ENCODE peak calls at places on chromosomes 13 and 19, in eight cellular contexts. M, B, E, C, Y, S, Q and P are unnamed samples. For H3K27me3, the result is how much of the 10 kb centered on the place peaks cover.

GRCh38 chr13:35470671-35471465 is 5.6 kb downstream of the MAB21L1 start:
- DNase-seq in S (no peak), E (no peak), M (no peak), Y (peak), B (peak), C (peak), Q (peak), P (no peak)

GRCh38 chr19:16261584-16262370 is 62.8 kb upstream of the KLF2 start:
- DNase-seq in C (no peak), Q (no peak), S (no peak), E (no peak), M (no peak), B (no peak), Y (no peak), P (no peak)

GRCh38 chr19:31308781-31309180 is 40.5 kb downstream of the TSHZ3 start:
- DNase-seq in S (peak), C (no peak), B (no peak), Q (no peak), M (no peak), E (no peak), Y (no peak), P (no peak)

GRCh38 chr13:31850041-31850440 is 110.7 kb downstream of the RXFP2 start:
- DNase-seq in B (no peak), C (no peak), Y (no peak), Q (no peak), S (no peak), M (no peak), E (no peak), P (no peak)

GRCh38 chr13:60226507-60226906 is 62.8 kb upstream of the DIAPH3 start:
- DNase-seq in M (no peak), E (no peak), B (no peak), C (no peak), S (no peak), Q (peak), Y (no peak), P (no peak)

GRCh38 chr13:24502567-24503375 is 9.8 kb downstream of the PARP4 start:
- DNase-seq in Q (peak), E (no peak), B (no peak), Y (no peak), M (no peak), C (peak), S (no peak), P (no peak)

GRCh38 chr13:97125810-97126738 is 96.1 kb upstream of the MBNL2 start:
- DNase-seq in B (no peak), Y (no peak), M (no peak), C (peak), S (no peak), E (no peak), Q (no peak), P (no peak)

GRCh38 chr19:55643003-55643732 is at the start of gene ZNF581:
- DNase-seq in Y (peak), Q (peak), C (peak), E (no peak), B (peak), S (peak), M (peak), P (peak)

GRCh38 chr13:59360108-59360507 is 803.6 kb downstream of the DIAPH3 start:
- DNase-seq in S (no peak), Q (peak), M (no peak), C (peak), E (no peak), Y (no peak), B (no peak), P (no peak)

GRCh38 chr19:48967346-48968178 is 2.5 kb downstream of the FTL start:
- DNase-seq in S (no peak), Y (peak), Q (no peak), M (no peak), C (peak), E (no peak), B (peak), P (peak)

GRCh38 chr13:57874530-57874929 is 243.0 kb downstream of the PCDH17 start:
- DNase-seq in M (no peak), S (no peak), Q (no peak), C (no peak), E (no peak), Y (peak), B (no peak), P (no peak)

GRCh38 chr19:6551607-6552450 is 21.0 kb downstream of the TNFSF9 start:
- DNase-seq in S (no peak), B (no peak), M (peak), E (no peak), Y (no peak), Q (no peak), C (no peak), P (peak)

GRCh38 chr13:94351292-94352000 is 128.0 kb downstream of the DCT start:
- DNase-seq in C (no peak), B (no peak), S (no peak), Y (no peak), M (no peak), E (no peak), Q (no peak), P (no peak)

GRCh38 chr19:35869327-35870123 is 1.2 kb downstream of the APLP1 start:
- DNase-seq in B (no peak), M (peak), Q (peak), S (peak), C (peak), E (no peak), Y (peak), P (peak)

GRCh38 chr19:30174357-30174645 is 197.9 kb upstream of the ZNF536 start:
- DNase-seq in S (no peak), M (no peak), E (no peak), Y (no peak), C (no peak), Q (no peak), B (no peak), P (no peak)

GRCh38 chr13:28819748-28820098 is 416 bp upstream of the MTUS2 start:
- DNase-seq in Q (peak), M (peak), C (no peak), E (no peak), S (peak), Y (peak), B (no peak), P (peak)

GRCh38 chr19:1434577-1435060 is 3.6 kb upstream of the RPS15 start:
- DNase-seq in Y (no peak), B (no peak), M (no peak), E (no peak), C (no peak), Q (no peak), S (no peak), P (no peak)

GRCh38 chr13:47291116-47291656 is 394.3 kb upstream of the HTR2A start:
- DNase-seq in M (no peak), E (no peak), B (no peak), Y (no peak), Q (no peak), S (no peak), C (no peak), P (no peak)

GRCh38 chr19:34155686-34156085 is 16.6 kb upstream of the LSM14A start:
- DNase-seq in C (no peak), E (no peak), S (no peak), M (no peak), Q (no peak), B (no peak), Y (no peak), P (no peak)

GRCh38 chr19:14369399-14370168 is 11.7 kb upstream of the ADGRE5 start:
- DNase-seq in Q (no peak), C (no peak), B (peak), E (no peak), Y (peak), S (peak), M (peak), P (no peak)

GRCh38 chr19:39817888-39818561 is 15.9 kb downstream of the DYRK1B start:
- DNase-seq in M (no peak), S (no peak), B (no peak), C (no peak), E (no peak), Y (peak), Q (no peak), P (no peak)
- H3K27ac ChIP-seq in M (no peak), S (no peak), B (no peak), C (peak), E (no peak), Y (no peak), Q (no peak), P (no peak)

GRCh38 chr13:75423946-75424345 is 58.0 kb downstream of the TBC1D4 start:
- DNase-seq in Y (no peak), E (no peak), M (no peak), Q (no peak), C (no peak), S (no peak), B (no peak), P (no peak)
- H3K27me3 ChIP-seq in Y (under half), E (under half), M (under half), Q (under half), C (under half), S (under half), B (under half), P (under half)

DNA sequence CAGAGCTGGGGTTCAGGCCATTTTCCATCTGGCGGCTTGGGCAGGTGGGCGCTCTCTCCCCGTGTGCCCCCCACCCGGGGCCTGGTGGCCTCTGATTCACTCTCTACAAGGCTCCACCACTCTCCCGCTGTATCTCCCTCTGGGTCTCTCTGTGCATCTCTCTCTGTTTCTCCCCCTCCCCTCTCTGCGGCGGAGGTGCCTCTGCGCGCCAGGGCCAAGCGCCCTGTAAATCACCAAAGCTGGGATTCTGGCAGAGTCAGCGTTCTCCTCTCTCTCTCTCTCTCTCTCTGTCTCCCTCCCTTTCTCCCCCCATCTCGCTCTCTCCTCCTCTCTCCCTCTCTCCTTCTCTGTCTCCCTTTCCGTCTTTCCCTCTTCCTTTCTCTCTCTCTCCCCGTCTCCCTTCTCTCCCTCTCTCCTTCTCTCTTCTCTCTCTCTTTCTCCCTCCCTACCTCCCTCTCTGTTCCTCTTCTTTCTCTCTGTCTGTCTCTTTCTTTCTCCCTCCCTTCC is 3.9 kb downstream of the NFIC start:
- DNase-seq in M (no peak), E (no peak), B (no peak), Q (no peak), S (no peak), Y (no peak), C (no peak), P (no peak)
- H3K27ac ChIP-seq in M (no peak), E (peak), B (peak), Q (no peak), S (peak), Y (peak), C (peak), P (peak)

DNA sequence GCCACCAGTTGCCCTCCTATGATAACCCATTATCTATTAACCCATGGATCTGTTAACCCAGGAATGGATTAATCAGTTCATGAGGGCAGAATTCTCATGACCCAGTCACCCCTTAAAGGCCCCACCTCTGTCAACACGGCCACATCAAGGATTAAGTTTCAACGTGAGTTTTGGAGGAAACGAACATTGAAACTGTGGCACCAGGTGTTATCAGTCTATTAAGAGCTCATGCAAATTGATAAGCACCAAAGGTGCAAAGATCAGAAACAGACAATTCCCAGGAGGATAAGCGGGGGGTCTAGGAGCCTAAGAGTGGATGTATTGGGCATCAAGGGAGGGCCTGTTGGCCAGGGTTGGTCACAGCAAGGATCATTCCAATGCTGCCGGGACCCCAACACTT is 19.9 kb upstream of the ELAVL1 start:
- DNase-seq in C (no peak), B (no peak), S (no peak), Y (no peak), E (no peak), M (no peak), Q (no peak), P (no peak)
- H3K27me3 ChIP-seq in C (under half), B (under half), S (under half), Y (under half), E (under half), M (under half), Q (under half), P (under half)

DNA sequence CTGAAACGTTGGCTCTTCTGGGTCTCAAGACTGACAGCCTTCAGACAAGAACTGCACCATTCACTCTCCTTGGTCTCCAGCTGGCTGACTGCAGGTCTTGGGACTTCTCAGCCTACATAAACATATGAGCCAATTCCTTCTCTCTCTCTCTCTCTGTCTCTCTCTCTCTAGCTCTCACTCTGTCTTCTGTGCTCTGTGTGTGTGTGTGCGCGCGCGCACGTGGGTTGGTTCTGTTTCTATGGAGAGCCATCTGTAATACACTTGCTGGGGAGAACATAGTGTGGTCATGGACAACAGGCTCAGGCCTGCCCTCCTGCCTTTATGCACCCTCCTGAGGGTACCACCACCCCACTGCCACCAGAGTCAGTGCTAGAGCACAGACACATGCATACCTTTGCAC is 13.7 kb upstream of the SERPINE3 start:
- DNase-seq in Y (no peak), S (no peak), Q (no peak), B (no peak), C (no peak), M (no peak), E (no peak), P (no peak)
- H3K27ac ChIP-seq in Y (no peak), S (no peak), Q (no peak), B (no peak), C (no peak), M (no peak), E (no peak), P (no peak)

DNA sequence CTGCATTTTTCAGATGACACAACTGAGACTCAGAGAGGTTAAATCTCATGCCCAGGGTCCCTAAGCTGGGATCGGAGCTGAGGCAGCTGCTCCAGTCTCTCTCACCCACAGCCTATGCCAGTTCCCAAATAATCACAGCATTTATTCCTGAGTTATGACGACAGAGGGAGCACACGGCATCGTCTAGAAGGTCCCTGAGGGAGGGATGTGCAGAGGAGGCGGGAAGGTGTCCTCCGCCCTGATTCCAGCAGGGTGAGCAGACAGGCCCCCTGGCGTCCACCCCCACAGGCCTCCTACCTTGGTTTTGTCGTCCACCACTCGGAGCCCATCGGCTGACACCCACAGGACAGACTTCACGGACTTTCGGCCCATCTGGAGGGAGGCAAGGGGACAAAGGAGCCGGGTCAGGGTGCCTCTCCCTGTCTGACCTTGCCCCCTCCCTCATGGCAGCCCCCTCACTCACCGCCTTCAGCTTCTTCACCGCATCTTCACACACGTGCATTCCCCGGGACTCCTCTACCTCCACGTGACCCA is 8.0 kb downstream of the NUMBL start:
- DNase-seq in B (no peak), C (no peak), M (no peak), S (no peak), E (no peak), Q (no peak), Y (no peak), P (no peak)
- H3K27me3 ChIP-seq in B (under half), C (under half), M (under half), S (under half), E (under half), Q (under half), Y (under half), P (under half)

GRCh38 chr19:51107406-51108065 is 673 bp downstream of the CTU1 start:
- DNase-seq in M (no peak), Y (no peak), C (peak), B (no peak), S (no peak), Q (no peak), E (no peak), P (no peak)

GRCh38 chr19:51110666-51110971 is 2.4 kb upstream of the CTU1 start:
- DNase-seq in S (no peak), E (no peak), Y (no peak), B (no peak), C (no peak), Q (no peak), M (no peak), P (no peak)

GRCh38 chr19:51108805-51109146 is 567 bp upstream of the CTU1 start:
- DNase-seq in C (no peak), Q (no peak), E (no peak), S (no peak), M (no peak), Y (no peak), B (no peak), P (no peak)

GRCh38 chr19:51111606-51112005 is 3.4 kb upstream of the CTU1 start:
- DNase-seq in B (no peak), S (no peak), Y (no peak), E (no peak), M (no peak), Q (no peak), C (no peak), P (no peak)

GRCh38 chr19:51108066-51108804 is at the start of gene CTU1:
- DNase-seq in C (peak), Y (peak), M (peak), B (peak), E (peak), Q (peak), S (peak), P (peak)
- H3K27ac ChIP-seq in C (peak), Y (peak), M (peak), B (peak), E (peak), Q (peak), S (peak), P (peak)

GRCh38 chr13:27806744-27807387 is 14.6 kb downstream of the GSX1 start:
- DNase-seq in E (no peak), M (no peak), B (no peak), Q (no peak), S (no peak), C (no peak), Y (no peak), P (no peak)
- H3K27me3 ChIP-seq in E (under half), M (under half), B (under half), Q (under half), S (under half), C (half or more), Y (half or more), P (under half)

GRCh38 chr19:45664575-45664974 is 3.4 kb upstream of the GIPR start:
- DNase-seq in B (no peak), Y (no peak), E (no peak), C (no peak), M (no peak), S (no peak), Q (no peak), P (no peak)

GRCh38 chr19:45667620-45668341 is at the start of gene GIPR:
- DNase-seq in S (no peak), M (peak), C (peak), Q (no peak), E (no peak), B (no peak), Y (peak), P (peak)

GRCh38 chr19:45663800-45664199 is 4.2 kb upstream of the GIPR start:
- DNase-seq in M (no peak), B (no peak), E (no peak), Y (no peak), Q (no peak), S (no peak), C (no peak), P (no peak)

GRCh38 chr19:45670670-45671453 is 2.8 kb downstream of the GIPR start:
- DNase-seq in S (no peak), C (peak), B (no peak), M (peak), E (no peak), Y (peak), Q (peak), P (peak)

GRCh38 chr19:45668342-45668871 is 386 bp downstream of the GIPR start:
- DNase-seq in B (no peak), S (no peak), Q (no peak), Y (no peak), E (no peak), M (peak), C (no peak), P (no peak)
- H3K27ac ChIP-seq in B (no peak), S (no peak), Q (no peak), Y (peak), E (no peak), M (peak), C (no peak), P (peak)